ENCODE peak calls at places on chromosomes 5 and 9, in five cellular contexts. G is HCT116, S is psoas muscle, R is left ventricle myocardium inferior, C is adipocyte. E is an unnamed sample.

GRCh38 chr9:114769664-114770063 is 36.2 kb downstream of the TNFSF15 start:
- DNase-seq in R (no peak), C (peak), S (no peak), G (no peak), E (no peak)

GRCh38 chr9:92724528-92725265 is 39.9 kb downstream of the BICD2 start:
- DNase-seq in C (no peak), R (no peak), S (no peak), G (no peak), E (no peak)

GRCh38 chr9:4262735-4263141 is 37.1 kb downstream of the GLIS3 start:
- DNase-seq in C (peak), S (no peak), R (no peak), G (peak), E (peak)

GRCh38 chr5:40681351-40682311 is 1.9 kb downstream of the PTGER4 start:
- DNase-seq in S (peak), G (no peak), C (no peak), R (peak), E (no peak)

GRCh38 chr9:133691191-133691590 is 47.0 kb downstream of the SARDH start:
- DNase-seq in C (no peak), S (peak), R (peak), G (no peak), E (no peak)

GRCh38 chr5:138789771-138790242 is 36.6 kb downstream of the CTNNA1 start:
- DNase-seq in R (no peak), G (peak), S (no peak), C (peak), E (peak)

GRCh38 chr9:133707761-133708122 is 30.4 kb downstream of the SARDH start:
- DNase-seq in S (peak), C (no peak), R (no peak), G (no peak), E (no peak)

GRCh38 chr5:17105744-17106450 is 111.5 kb upstream of the BASP1 start:
- DNase-seq in S (peak), G (no peak), R (peak), C (peak), E (peak)

GRCh38 chr5:75710630-75711029 is 6.6 kb downstream of the POC5 start:
- DNase-seq in G (no peak), S (no peak), C (no peak), R (no peak), E (no peak)

GRCh38 chr9:113219972-113220371 is 1.1 kb downstream of the FKBP15 start:
- DNase-seq in S (no peak), G (no peak), C (peak), R (no peak), E (no peak)

GRCh38 chr5:38666668-38667498 is 110.4 kb upstream of the LIFR start:
- DNase-seq in C (peak), G (peak), R (peak), S (peak), E (peak)

GRCh38 chr5:61598140-61598539 is 266.1 kb downstream of the ZSWIM6 start:
- DNase-seq in C (no peak), S (no peak), R (no peak), G (no peak), E (no peak)

GRCh38 chr5:150780180-150780692 is 1.7 kb downstream of the SMIM3 start:
- DNase-seq in R (peak), S (peak), G (no peak), C (peak), E (peak)

GRCh38 chr9:113477058-113477457 is 13.5 kb downstream of the RGS3 start:
- DNase-seq in R (no peak), C (no peak), S (no peak), G (no peak), E (no peak)

GRCh38 chr5:14114615-14115251 is 28.4 kb upstream of the TRIO start:
- DNase-seq in C (no peak), R (no peak), G (no peak), S (no peak), E (peak)

GRCh38 chr9:136651859-136652258 is 10.9 kb upstream of the EGFL7 start:
- DNase-seq in C (no peak), R (no peak), S (no peak), G (no peak), E (no peak)

GRCh38 chr9:109918359-109919163 is 138.6 kb downstream of the PALM2AKAP2 start:
- DNase-seq in C (no peak), R (no peak), G (no peak), S (no peak), E (no peak)

GRCh38 chr9:113463418-113464285 is at the start of gene RGS3:
- DNase-seq in R (peak), G (peak), C (peak), S (peak), E (no peak)

GRCh38 chr5:38607930-38608545 is 51.6 kb upstream of the LIFR start:
- DNase-seq in G (no peak), C (peak), S (no peak), R (no peak), E (peak)

GRCh38 chr9:128863647-128864046 is 18.1 kb downstream of the KYAT1 start:
- DNase-seq in S (peak), C (peak), G (peak), R (peak), E (peak)

GRCh38 chr9:16293610-16294009 is 576.9 kb downstream of the BNC2 start:
- DNase-seq in C (no peak), G (no peak), S (no peak), R (no peak), E (no peak)

GRCh38 chr9:86563350-86563749 is 209.1 kb upstream of the TUT7 start:
- DNase-seq in G (no peak), S (no peak), C (peak), R (no peak), E (peak)

GRCh38 chr9:3331801-3332200 is 194.0 kb downstream of the RFX3 start:
- DNase-seq in G (peak), R (no peak), S (no peak), C (no peak), E (peak)

GRCh38 chr5:145536133-145536532 is 299.0 kb downstream of the PRELID2 start:
- DNase-seq in R (no peak), C (peak), S (no peak), G (no peak), E (peak)

GRCh38 chr9:116271307-116271706 is 117.7 kb downstream of the PAPPA start:
- DNase-seq in G (no peak), R (no peak), S (no peak), C (no peak), E (no peak)

GRCh38 chr5:143606043-143606752 is 202.7 kb upstream of the NR3C1 start:
- DNase-seq in G (no peak), R (no peak), S (no peak), C (no peak), E (no peak)

GRCh38 chr9:7976167-7976755 is 176.7 kb upstream of the DMAC1 start:
- DNase-seq in C (no peak), G (no peak), S (no peak), R (no peak), E (no peak)

GRCh38 chr5:178471666-178472065 is 118.5 kb downstream of the COL23A1 start:
- DNase-seq in C (no peak), G (no peak), S (no peak), R (no peak), E (no peak)

GRCh38 chr9:93955356-93956182 is 414 bp upstream of the BARX1 start:
- DNase-seq in R (no peak), S (no peak), G (no peak), C (peak), E (no peak)

GRCh38 chr5:159746707-159747106 is 169.6 kb upstream of the ADRA1B start:
- DNase-seq in G (no peak), R (no peak), S (no peak), C (no peak), E (no peak)

GRCh38 chr5:139232161-139232724 is 34.1 kb upstream of the SIL1 start:
- DNase-seq in C (peak), R (no peak), G (no peak), S (no peak), E (no peak)

GRCh38 chr9:79572032-79572890 is 496 bp downstream of the TLE4 start:
- DNase-seq in C (peak), G (no peak), R (peak), S (peak), E (peak)

GRCh38 chr5:164504141-164504772 is 998.8 kb downstream of the MAT2B start:
- DNase-seq in C (peak), G (peak), R (no peak), S (no peak), E (peak)

GRCh38 chr5:107979272-107979671 is 308.5 kb upstream of the EFNA5 start:
- DNase-seq in R (no peak), G (no peak), S (no peak), C (no peak), E (peak)

GRCh38 chr9:33287087-33287490 is 3.2 kb upstream of the NFX1 start:
- DNase-seq in S (no peak), R (no peak), G (peak), C (peak), E (peak)

GRCh38 chr5:31361906-31362900 is 168.7 kb downstream of the CDH6 start:
- DNase-seq in G (no peak), C (peak), S (no peak), R (no peak), E (peak)

GRCh38 chr5:31362931-31363568 is 168.8 kb downstream of the DROSHA start:
- DNase-seq in R (no peak), C (peak), S (no peak), G (no peak), E (peak)

GRCh38 chr5:31366941-31367340 is 165.0 kb downstream of the DROSHA start:
- DNase-seq in S (no peak), R (no peak), G (no peak), C (peak), E (peak)

GRCh38 chr5:31365776-31366175 is 166.1 kb downstream of the DROSHA start:
- DNase-seq in R (no peak), S (no peak), G (no peak), C (no peak), E (no peak)

DNA sequence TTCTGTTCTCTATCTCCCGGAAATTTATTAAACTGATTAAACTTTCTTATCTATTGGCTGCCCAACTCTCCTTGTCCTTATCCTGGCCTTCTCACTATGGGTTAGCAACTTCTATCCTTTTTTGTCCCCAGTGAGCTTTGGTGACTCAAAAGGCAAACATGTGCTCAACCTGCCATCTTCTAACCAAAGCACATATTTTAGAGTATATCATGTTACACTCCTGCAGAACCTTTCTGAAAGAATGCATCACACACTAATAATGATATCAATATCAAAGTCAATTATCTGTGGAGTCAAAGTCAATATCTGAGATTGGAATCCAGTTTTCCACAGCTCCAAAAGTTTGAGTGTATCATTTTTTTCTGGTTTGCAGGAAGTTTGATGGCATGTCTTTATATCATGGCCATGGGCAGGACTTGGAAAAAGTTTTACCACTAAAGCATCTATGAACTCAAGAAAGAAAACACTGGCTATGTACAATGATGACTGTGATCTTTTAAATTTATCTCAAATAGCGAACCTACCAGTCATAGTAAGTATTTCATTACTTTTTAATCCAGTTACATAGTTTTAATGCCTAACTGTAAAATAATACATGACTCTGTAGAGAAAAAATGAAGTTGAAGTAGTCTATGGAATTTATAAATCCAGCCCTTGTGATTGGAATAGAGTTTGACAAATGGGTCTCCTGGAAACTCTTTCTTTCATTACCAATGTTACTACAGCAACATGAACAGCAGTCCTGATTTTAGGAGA is 166.8 kb downstream of the DROSHA start:
- DNase-seq in G (no peak), S (no peak), C (peak), R (no peak), E (peak)
- H3K4me3 ChIP-seq in G (no peak), S (no peak), C (peak), R (no peak), E (no peak)

GRCh38 chr5:115599924-115600323 is 2.4 kb downstream of the TICAM2 start:
- DNase-seq in C (peak), R (no peak), G (no peak), S (no peak), E (no peak)

GRCh38 chr5:115600771-115601170 is 1.5 kb downstream of the TICAM2 start:
- DNase-seq in C (peak), G (no peak), R (no peak), S (no peak), E (no peak)

GRCh38 chr5:115602585-115603125 is 376 bp upstream of the TICAM2 start:
- DNase-seq in C (no peak), R (no peak), S (no peak), G (no peak), E (no peak)

GRCh38 chr5:115599502-115599901 is 2.8 kb downstream of the TICAM2 start:
- DNase-seq in G (no peak), S (no peak), R (no peak), C (peak), E (peak)

GRCh38 chr5:115601709-115602584 is at the start of gene TICAM2:
- DNase-seq in R (peak), S (peak), G (no peak), C (peak), E (peak)
- H3K4me3 ChIP-seq in R (peak), S (peak), G (no peak), C (peak), E (peak)

GRCh38 chr9:130172858-130173461 is 756 bp downstream of the NCS1 start:
- DNase-seq in R (no peak), G (no peak), S (no peak), C (peak), E (no peak)

GRCh38 chr9:130174025-130174424 is 1.8 kb downstream of the NCS1 start:
- DNase-seq in G (no peak), R (no peak), C (no peak), S (no peak), E (no peak)

GRCh38 chr9:130171226-130172148 is 717 bp upstream of the NCS1 start:
- DNase-seq in R (no peak), C (no peak), S (no peak), G (no peak), E (no peak)

GRCh38 chr9:130173462-130173876 is 1.3 kb downstream of the NCS1 start:
- DNase-seq in S (no peak), R (no peak), C (peak), G (no peak), E (peak)

DNA sequence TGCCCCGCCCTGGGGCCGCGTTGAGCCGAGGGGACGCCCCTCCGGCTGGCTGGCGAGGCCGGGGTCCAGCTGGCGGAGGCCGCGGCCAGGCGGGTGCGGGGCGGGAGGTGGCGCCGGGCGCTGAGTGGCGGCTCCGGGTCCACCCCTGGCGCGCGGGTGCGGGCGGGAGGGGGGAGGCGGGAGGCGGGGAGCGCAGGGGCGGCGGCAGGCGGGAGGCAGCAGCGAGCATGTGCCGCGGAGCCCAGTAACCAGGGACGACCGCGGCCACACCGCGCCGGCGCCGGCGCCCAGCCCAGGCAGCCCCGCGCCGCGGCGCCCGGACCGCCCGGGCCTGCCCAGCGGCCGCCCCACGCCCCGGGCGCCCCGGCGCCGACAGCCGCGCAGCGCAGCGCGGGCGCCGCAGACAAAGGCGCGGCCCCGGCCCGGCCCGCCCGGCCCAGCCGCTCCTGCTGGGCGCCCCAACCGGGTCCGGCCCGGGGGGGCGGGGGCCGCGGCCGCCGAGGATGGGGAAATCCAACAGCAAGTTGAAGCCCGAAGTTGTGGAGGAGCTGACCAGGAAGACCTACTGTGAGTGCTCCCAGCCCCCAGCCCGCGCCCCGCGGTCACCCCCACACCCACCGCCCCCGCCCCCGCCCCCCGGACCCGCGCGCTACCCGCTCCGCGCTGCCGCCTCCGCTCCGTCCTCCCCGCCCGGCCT is at the start of gene NCS1:
- DNase-seq in G (peak), R (peak), C (peak), S (peak), E (peak)
- H3K4me3 ChIP-seq in G (peak), R (peak), C (peak), S (peak), E (peak)

DNA sequence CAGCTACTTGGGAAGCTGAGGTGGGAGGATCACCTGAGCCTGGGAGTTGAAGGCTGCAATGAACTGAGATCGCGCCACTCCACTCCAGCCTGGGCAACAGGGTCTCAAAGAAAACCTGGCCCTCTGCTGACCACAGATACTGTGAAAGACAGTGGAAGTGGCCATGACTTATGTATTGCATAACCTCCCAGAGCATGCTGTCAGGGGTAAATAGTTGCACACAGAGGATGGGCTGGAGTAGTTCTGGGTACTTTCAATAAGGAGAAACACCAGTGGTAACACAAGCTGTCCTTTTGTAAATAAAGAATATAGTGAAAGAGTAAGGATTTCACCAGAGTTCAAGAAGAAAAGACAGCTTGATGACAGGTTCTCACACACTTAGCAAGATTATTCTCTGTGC is 1.8 kb downstream of the ACER2 start:
- DNase-seq in C (no peak), R (no peak), G (no peak), S (no peak), E (no peak)
- H3K4me3 ChIP-seq in C (peak), R (peak), G (no peak), S (peak), E (no peak)

GRCh38 chr5:53453898-53454837 is 26.3 kb upstream of the FST start:
- DNase-seq in G (no peak), S (no peak), R (no peak), C (no peak), E (no peak)

DNA sequence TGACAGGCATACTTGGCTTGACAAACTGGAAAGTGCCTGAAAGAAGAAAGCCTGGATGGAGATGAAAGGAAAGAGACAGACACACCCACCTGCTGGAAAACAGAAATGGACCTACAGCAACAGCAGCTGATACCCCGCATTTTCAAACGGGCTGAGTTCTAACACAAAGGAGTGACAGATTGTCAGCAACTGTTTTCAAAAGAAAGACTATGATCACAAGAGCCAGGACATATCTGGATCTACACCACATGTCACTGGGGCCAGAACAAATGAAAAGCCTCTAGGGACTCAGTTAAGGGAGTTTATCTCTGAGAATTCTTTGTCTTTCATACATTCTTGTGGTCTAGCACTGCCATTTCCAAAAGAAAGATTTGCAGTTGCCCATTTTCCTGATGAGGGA is 24.1 kb upstream of the FST start:
- DNase-seq in S (no peak), C (no peak), R (no peak), G (no peak), E (no peak)
- H3K4me3 ChIP-seq in S (no peak), C (no peak), R (no peak), G (no peak), E (no peak)

DNA sequence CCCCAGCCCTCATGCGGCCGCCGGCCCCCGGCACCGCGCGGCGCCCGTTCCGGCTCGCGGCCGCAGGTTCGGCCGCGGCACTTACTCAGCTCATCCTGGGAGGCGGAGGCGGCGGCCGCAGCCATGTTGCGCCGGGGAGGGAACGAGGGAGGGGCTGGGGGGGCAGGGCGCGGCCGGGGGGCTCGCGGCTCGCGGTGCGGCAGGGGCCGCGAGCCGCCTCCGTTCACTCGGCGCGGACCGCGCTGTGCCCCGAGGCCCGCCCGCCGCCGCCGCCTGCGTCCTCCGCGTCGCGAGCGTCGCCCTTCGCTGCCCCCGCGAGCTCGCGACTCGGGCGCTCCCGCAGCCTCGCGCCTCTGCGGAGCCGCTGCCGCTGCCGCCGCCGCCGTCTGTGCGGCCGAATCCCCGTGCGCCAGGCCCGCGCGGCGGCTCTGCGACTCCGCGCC is 743 bp downstream of the ECPAS start:
- DNase-seq in G (no peak), S (no peak), C (no peak), R (no peak), E (no peak)
- H3K4me3 ChIP-seq in G (peak), S (peak), C (peak), R (peak), E (peak)

GRCh38 chr5:71596169-71596568 is 9.0 kb downstream of the MCCC2 start:
- DNase-seq in C (no peak), R (no peak), S (no peak), G (no peak), E (no peak)

GRCh38 chr5:71597001-71597400 is 9.9 kb downstream of the MCCC2 start:
- DNase-seq in S (no peak), C (no peak), G (no peak), R (no peak), E (no peak)

GRCh38 chr5:71601222-71602026 is 14.3 kb downstream of the MCCC2 start:
- DNase-seq in G (peak), R (no peak), S (no peak), C (peak), E (peak)

GRCh38 chr5:71600783-71601182 is 13.6 kb downstream of the MCCC2 start:
- DNase-seq in S (no peak), R (no peak), C (no peak), G (no peak), E (no peak)
- H3K4me3 ChIP-seq in S (no peak), R (no peak), C (no peak), G (peak), E (no peak)